ENCODE peak calls at places on chromosomes 7 and 10, in five cellular contexts. One of them, this sample, is unnamed.

GRCh38 chr10:124250506-124250905 is 157.1 kb upstream of the CHST15 start:
- DNase-seq in Calu3: no peak
- DNase-seq in osteocyte: peak
- DNase-seq in myocyte: no peak
- DNase-seq in A549: no peak
- DNase-seq in this sample: no peak

GRCh38 chr10:33345236-33345635 is 10.8 kb upstream of the NRP1 start:
- DNase-seq in Calu3: no peak
- DNase-seq in osteocyte: no peak
- DNase-seq in myocyte: no peak
- DNase-seq in A549: no peak
- DNase-seq in this sample: no peak

GRCh38 chr7:79806161-79806734 is 328.4 kb upstream of the GNAI1 start:
- DNase-seq in Calu3: no peak
- DNase-seq in osteocyte: no peak
- DNase-seq in myocyte: peak
- DNase-seq in A549: no peak
- DNase-seq in this sample: peak

GRCh38 chr7:155258233-155258575 is 39.5 kb upstream of the INSIG1 start:
- DNase-seq in Calu3: no peak
- DNase-seq in osteocyte: no peak
- DNase-seq in myocyte: peak
- DNase-seq in A549: no peak
- DNase-seq in this sample: peak

GRCh38 chr10:92689663-92690210 is at the start of gene HHEX:
- DNase-seq in Calu3: peak
- DNase-seq in osteocyte: no peak
- DNase-seq in myocyte: no peak
- DNase-seq in A549: peak
- DNase-seq in this sample: peak

GRCh38 chr7:129843982-129844840 is 108.5 kb downstream of the UBE2H start:
- DNase-seq in Calu3: no peak
- DNase-seq in osteocyte: no peak
- DNase-seq in myocyte: no peak
- DNase-seq in A549: no peak
- DNase-seq in this sample: no peak

GRCh38 chr10:132524443-132525285 is 12.9 kb upstream of the INPP5A start:
- DNase-seq in Calu3: no peak
- DNase-seq in osteocyte: no peak
- DNase-seq in myocyte: no peak
- DNase-seq in A549: no peak
- DNase-seq in this sample: no peak

GRCh38 chr10:124561206-124561605 is 99.6 kb downstream of the LHPP start:
- DNase-seq in Calu3: no peak
- DNase-seq in osteocyte: no peak
- DNase-seq in myocyte: no peak
- DNase-seq in A549: no peak
- DNase-seq in this sample: no peak

GRCh38 chr7:24907311-24907886 is 72.6 kb downstream of the OSBPL3 start:
- DNase-seq in Calu3: peak
- DNase-seq in osteocyte: no peak
- DNase-seq in myocyte: no peak
- DNase-seq in A549: peak
- DNase-seq in this sample: peak

GRCh38 chr10:116992183-116992582 is 12.8 kb downstream of the SHTN1 start:
- DNase-seq in Calu3: no peak
- DNase-seq in osteocyte: no peak
- DNase-seq in myocyte: no peak
- DNase-seq in A549: no peak
- DNase-seq in this sample: no peak

GRCh38 chr10:116688241-116688711 is 54.1 kb downstream of the HSPA12A start:
- DNase-seq in Calu3: no peak
- DNase-seq in osteocyte: no peak
- DNase-seq in myocyte: peak
- DNase-seq in A549: no peak
- DNase-seq in this sample: no peak

GRCh38 chr7:108455524-108455832 is 758 bp downstream of the NRCAM start:
- DNase-seq in Calu3: peak
- DNase-seq in osteocyte: no peak
- DNase-seq in myocyte: no peak
- DNase-seq in A549: no peak
- DNase-seq in this sample: no peak

GRCh38 chr10:103792547-103792946 is 62.8 kb downstream of the SH3PXD2A start:
- DNase-seq in Calu3: no peak
- DNase-seq in osteocyte: no peak
- DNase-seq in myocyte: peak
- DNase-seq in A549: no peak
- DNase-seq in this sample: no peak

GRCh38 chr10:87960230-87960629 is 96.8 kb downstream of the PTEN start:
- DNase-seq in Calu3: no peak
- DNase-seq in osteocyte: no peak
- DNase-seq in myocyte: no peak
- DNase-seq in A549: peak
- DNase-seq in this sample: peak

GRCh38 chr10:34179280-34179679 is 635.8 kb downstream of the PARD3 start:
- DNase-seq in Calu3: no peak
- DNase-seq in osteocyte: no peak
- DNase-seq in myocyte: no peak
- DNase-seq in A549: no peak
- DNase-seq in this sample: no peak

GRCh38 chr7:134836447-134836846 is 57.0 kb downstream of the CALD1 start:
- DNase-seq in Calu3: no peak
- DNase-seq in osteocyte: no peak
- DNase-seq in myocyte: no peak
- DNase-seq in A549: no peak
- DNase-seq in this sample: no peak

GRCh38 chr10:117488004-117488403 is 54.5 kb upstream of the EMX2 start:
- DNase-seq in Calu3: no peak
- DNase-seq in osteocyte: no peak
- DNase-seq in myocyte: no peak
- DNase-seq in A549: no peak
- DNase-seq in this sample: no peak

GRCh38 chr7:108222236-108222892 is 92.2 kb upstream of the LAMB4 start:
- DNase-seq in Calu3: no peak
- DNase-seq in osteocyte: no peak
- DNase-seq in myocyte: peak
- DNase-seq in A549: no peak
- DNase-seq in this sample: no peak

GRCh38 chr10:51389415-51390342 is 309.7 kb downstream of the CSTF2T start:
- DNase-seq in Calu3: peak
- DNase-seq in osteocyte: no peak
- DNase-seq in myocyte: peak
- DNase-seq in A549: no peak
- DNase-seq in this sample: peak

GRCh38 chr10:66888237-66888636 is 37.6 kb upstream of the LRRTM3 start:
- DNase-seq in Calu3: peak
- DNase-seq in osteocyte: no peak
- DNase-seq in myocyte: no peak
- DNase-seq in A549: no peak
- DNase-seq in this sample: no peak

GRCh38 chr7:158809596-158809995 is 19.7 kb downstream of the ESYT2 start:
- DNase-seq in Calu3: no peak
- DNase-seq in osteocyte: no peak
- DNase-seq in myocyte: peak
- DNase-seq in A549: no peak
- DNase-seq in this sample: no peak

GRCh38 chr7:1800876-1801275 is 130.8 kb downstream of the ELFN1 start:
- DNase-seq in Calu3: no peak
- DNase-seq in osteocyte: peak
- DNase-seq in myocyte: no peak
- DNase-seq in A549: no peak
- DNase-seq in this sample: no peak

GRCh38 chr7:144455040-144455404 is 51.5 kb upstream of the NOBOX start:
- DNase-seq in Calu3: no peak
- DNase-seq in osteocyte: no peak
- DNase-seq in myocyte: no peak
- DNase-seq in A549: no peak
- DNase-seq in this sample: no peak

GRCh38 chr10:67607472-67607871 is 88.5 kb downstream of the CTNNA3 start:
- DNase-seq in Calu3: peak
- DNase-seq in osteocyte: no peak
- DNase-seq in myocyte: peak
- DNase-seq in A549: no peak
- DNase-seq in this sample: peak

GRCh38 chr10:91613411-91614253 is 19.2 kb downstream of the PPP1R3C start:
- DNase-seq in Calu3: peak
- DNase-seq in osteocyte: no peak
- DNase-seq in myocyte: peak
- DNase-seq in A549: peak
- DNase-seq in this sample: peak

GRCh38 chr7:954330-955238 is at the start of gene ADAP1:
- DNase-seq in Calu3: peak
- DNase-seq in osteocyte: no peak
- DNase-seq in myocyte: peak
- DNase-seq in A549: peak
- DNase-seq in this sample: peak

GRCh38 chr7:36600869-36601530 is 123.3 kb downstream of the AOAH start:
- DNase-seq in Calu3: peak
- DNase-seq in osteocyte: no peak
- DNase-seq in myocyte: peak
- DNase-seq in A549: peak
- DNase-seq in this sample: no peak

GRCh38 chr10:132396495-132397035 is 435 bp upstream of the PWWP2B start:
- DNase-seq in Calu3: peak
- DNase-seq in osteocyte: no peak
- DNase-seq in myocyte: peak
- DNase-seq in A549: no peak
- DNase-seq in this sample: peak